ENCODE peak calls at places on chromosomes 1 and 21, in six cellular contexts. B is HCEC 1CT; C is ovary; Z is stimulated activated CD4-positive, alpha-beta T cell treated with anti-CD3 and anti-CD28 coated beads, Interleukin-1b, Interleukin-23, amount 100 ng/mL, for 24 hours; N is posterior cingulate gyrus; Y is GM20000. A is an unnamed sample.

GRCh38 chr1:244089561-244089960 is 38.5 kb downstream of the ZBTB18 start:
- DNase-seq in B (no peak), C (no peak), Z (no peak), N (no peak), Y (no peak), A (no peak)

GRCh38 chr1:1338278-1338677 is 7.2 kb downstream of the TAS1R3 start:
- DNase-seq in B (no peak), C (no peak), Z (no peak), N (no peak), Y (no peak), A (no peak)

GRCh38 chr1:185257947-185258203 is 59.2 kb downstream of the IVNS1ABP start:
- DNase-seq in B (no peak), C (no peak), Z (no peak), N (no peak), Y (no peak), A (no peak)

GRCh38 chr1:220890582-220890981 is 11.3 kb downstream of the HLX start:
- DNase-seq in B (no peak), C (no peak), Z (no peak), N (no peak), Y (no peak), A (no peak)

GRCh38 chr1:68213843-68214242 is 18.5 kb downstream of the WLS start:
- DNase-seq in B (peak; percentile 66), C (peak; percentile 77), Z (no peak), N (no peak), Y (no peak), A (no peak)

GRCh38 chr1:160127865-160128523 is 12.4 kb downstream of the ATP1A2 start:
- DNase-seq in B (peak; percentile 72), C (no peak), Z (no peak), N (no peak), Y (no peak), A (no peak)

GRCh38 chr1:28815533-28815932 is 3.6 kb downstream of the OPRD1 start:
- DNase-seq in B (no peak), C (no peak), Z (no peak), N (no peak), Y (no peak), A (no peak)

GRCh38 chr1:201054030-201054635 is 30.6 kb upstream of the KIF21B start:
- DNase-seq in B (no peak), C (no peak), Z (no peak), N (no peak), Y (no peak), A (no peak)

GRCh38 chr1:98668733-98669132 is 7.2 kb downstream of the SNX7 start:
- DNase-seq in B (peak; percentile 20), C (no peak), Z (no peak), N (no peak), Y (no peak), A (no peak)

GRCh38 chr1:175033931-175034330 is 10.7 kb upstream of the MRPS14 start:
- DNase-seq in B (no peak), C (no peak), Z (no peak), N (no peak), Y (no peak), A (no peak)

GRCh38 chr1:115677172-115677542 is 35.4 kb downstream of the VANGL1 start:
- DNase-seq in B (no peak), C (no peak), Z (no peak), N (no peak), Y (peak; percentile 33), A (no peak)

GRCh38 chr1:243475966-243476365 is 220.1 kb downstream of the SDCCAG8 start:
- DNase-seq in B (peak; percentile 7), C (no peak), Z (no peak), N (no peak), Y (no peak), A (peak; percentile 71)

GRCh38 chr1:46199233-46199749 is 1.1 kb upstream of the POMGNT1 start:
- DNase-seq in B (no peak), C (no peak), Z (no peak), N (no peak), Y (no peak), A (no peak)

GRCh38 chr1:40140211-40140709 is 20.9 kb upstream of the RLF start:
- DNase-seq in B (peak; percentile 34), C (no peak), Z (no peak), N (no peak), Y (no peak), A (no peak)

GRCh38 chr21:42592156-42592820 is 61.1 kb upstream of the PDE9A start:
- DNase-seq in B (no peak), C (no peak), Z (no peak), N (no peak), Y (no peak), A (no peak)

GRCh38 chr1:28775121-28775942 is 36.6 kb upstream of the OPRD1 start:
- DNase-seq in B (peak; percentile 11), C (peak; percentile 71), Z (peak; percentile 23), N (peak; percentile 51), Y (peak; percentile 75), A (no peak)

GRCh38 chr1:147217142-147217541 is 8.0 kb downstream of the FMO5 start:
- DNase-seq in B (no peak), C (no peak), Z (no peak), N (no peak), Y (no peak), A (no peak)

GRCh38 chr1:27517907-27518718 is 28.1 kb upstream of the WASF2 start:
- DNase-seq in B (no peak), C (no peak), Z (no peak), N (no peak), Y (no peak), A (no peak)

GRCh38 chr21:42833439-42833815 is 45.9 kb downstream of the WDR4 start:
- DNase-seq in B (no peak), C (no peak), Z (peak; percentile 23), N (no peak), Y (peak; percentile 70), A (peak; percentile 61)

A was measured in H1.